ENCODE peak calls at places on chromosomes 6 and 20, in six cellular contexts. One of them, this sample, is unnamed.

GRCh38 chr6:10048370-10049297 is 366.2 kb downstream of the TFAP2A start:
- DNase-seq in NCI-H1930: no peak
- DNase-seq in NCI-H1436 treated with DMSO at 0.1 percent for 48 hours: no peak
- DNase-seq in astrocyte of the spinal cord: no peak
- DNase-seq in RWPE1: no peak
- DNase-seq in ACHN: no peak
- DNase-seq in this sample: no peak

GRCh38 chr6:121260651-121261102 is 73.6 kb downstream of the TBC1D32 start:
- DNase-seq in RWPE1: no peak
- DNase-seq in NCI-H1930: no peak
- DNase-seq in NCI-H1436 treated with DMSO at 0.1 percent for 48 hours: no peak
- DNase-seq in ACHN: no peak
- DNase-seq in astrocyte of the spinal cord: peak; percentile 56
- DNase-seq in this sample: no peak

GRCh38 chr6:18388942-18389341 is 1.8 kb downstream of the RNF144B start:
- DNase-seq in RWPE1: peak; percentile 32
- DNase-seq in NCI-H1436 treated with DMSO at 0.1 percent for 48 hours: no peak
- DNase-seq in astrocyte of the spinal cord: peak; percentile 83
- DNase-seq in NCI-H1930: no peak
- DNase-seq in ACHN: peak; percentile 78
- DNase-seq in this sample: no peak

GRCh38 chr6:82085701-82086100 is 161.8 kb downstream of the IBTK start:
- DNase-seq in NCI-H1930: no peak
- DNase-seq in astrocyte of the spinal cord: no peak
- DNase-seq in RWPE1: no peak
- DNase-seq in NCI-H1436 treated with DMSO at 0.1 percent for 48 hours: no peak
- DNase-seq in ACHN: no peak
- DNase-seq in this sample: peak; percentile 40

GRCh38 chr6:75368151-75368779 is 83.7 kb upstream of the TMEM30A start:
- DNase-seq in ACHN: peak; percentile 60
- DNase-seq in astrocyte of the spinal cord: no peak
- DNase-seq in NCI-H1436 treated with DMSO at 0.1 percent for 48 hours: no peak
- DNase-seq in NCI-H1930: peak; percentile 45
- DNase-seq in RWPE1: peak; percentile 7
- DNase-seq in this sample: peak; percentile 76

GRCh38 chr6:166281104-166281503 is 27.1 kb downstream of the PRR18 start:
- DNase-seq in RWPE1: no peak
- DNase-seq in NCI-H1436 treated with DMSO at 0.1 percent for 48 hours: no peak
- DNase-seq in astrocyte of the spinal cord: no peak
- DNase-seq in ACHN: no peak
- DNase-seq in NCI-H1930: no peak
- DNase-seq in this sample: no peak

GRCh38 chr20:52936368-52936986 is 35.7 kb upstream of the TSHZ2 start:
- DNase-seq in NCI-H1930: no peak
- DNase-seq in RWPE1: no peak
- DNase-seq in ACHN: no peak
- DNase-seq in NCI-H1436 treated with DMSO at 0.1 percent for 48 hours: no peak
- DNase-seq in astrocyte of the spinal cord: no peak
- DNase-seq in this sample: no peak

GRCh38 chr6:51118754-51119153 is 300.1 kb downstream of the TFAP2B start:
- DNase-seq in NCI-H1436 treated with DMSO at 0.1 percent for 48 hours: no peak
- DNase-seq in NCI-H1930: no peak
- DNase-seq in ACHN: no peak
- DNase-seq in astrocyte of the spinal cord: no peak
- DNase-seq in RWPE1: no peak
- DNase-seq in this sample: no peak

GRCh38 chr20:59810376-59811187 is 122.9 kb downstream of the SYCP2 start:
- DNase-seq in NCI-H1436 treated with DMSO at 0.1 percent for 48 hours: no peak
- DNase-seq in ACHN: no peak
- DNase-seq in astrocyte of the spinal cord: no peak
- DNase-seq in NCI-H1930: no peak
- DNase-seq in RWPE1: no peak
- DNase-seq in this sample: peak; percentile 28

GRCh38 chr20:49132995-49133451 is 55.1 kb downstream of the STAU1 start:
- DNase-seq in astrocyte of the spinal cord: peak; percentile 78
- DNase-seq in NCI-H1930: peak; percentile 22
- DNase-seq in NCI-H1436 treated with DMSO at 0.1 percent for 48 hours: no peak
- DNase-seq in RWPE1: peak; percentile 71
- DNase-seq in ACHN: peak; percentile 72
- DNase-seq in this sample: peak; percentile 34

GRCh38 chr6:127058027-127058426 is 60.4 kb upstream of the RSPO3 start:
- DNase-seq in RWPE1: peak; percentile 14
- DNase-seq in NCI-H1930: no peak
- DNase-seq in ACHN: peak; percentile 1
- DNase-seq in NCI-H1436 treated with DMSO at 0.1 percent for 48 hours: no peak
- DNase-seq in astrocyte of the spinal cord: peak; percentile 56
- DNase-seq in this sample: no peak

GRCh38 chr20:43940518-43941225 is 26.0 kb downstream of the TOX2 start:
- DNase-seq in RWPE1: no peak
- DNase-seq in NCI-H1436 treated with DMSO at 0.1 percent for 48 hours: peak; percentile 70
- DNase-seq in NCI-H1930: no peak
- DNase-seq in astrocyte of the spinal cord: no peak
- DNase-seq in ACHN: no peak
- DNase-seq in this sample: no peak

GRCh38 chr6:116948535-116949304 is 71.7 kb downstream of the RFX6 start:
- DNase-seq in NCI-H1436 treated with DMSO at 0.1 percent for 48 hours: no peak
- DNase-seq in astrocyte of the spinal cord: no peak
- DNase-seq in RWPE1: no peak
- DNase-seq in ACHN: no peak
- DNase-seq in NCI-H1930: no peak
- DNase-seq in this sample: no peak

GRCh38 chr6:31621320-31621939 is 915 bp downstream of the PRRC2A start:
- DNase-seq in astrocyte of the spinal cord: no peak
- DNase-seq in NCI-H1436 treated with DMSO at 0.1 percent for 48 hours: no peak
- DNase-seq in ACHN: no peak
- DNase-seq in RWPE1: no peak
- DNase-seq in NCI-H1930: no peak
- DNase-seq in this sample: no peak

GRCh38 chr6:142935553-142936517 is 9.1 kb downstream of the HIVEP2 start:
- DNase-seq in RWPE1: no peak
- DNase-seq in astrocyte of the spinal cord: no peak
- DNase-seq in ACHN: peak; percentile 22
- DNase-seq in NCI-H1436 treated with DMSO at 0.1 percent for 48 hours: no peak
- DNase-seq in NCI-H1930: no peak
- DNase-seq in this sample: no peak

GRCh38 chr6:116444092-116444491 is 17.1 kb upstream of the CALHM6 start:
- DNase-seq in astrocyte of the spinal cord: peak; percentile 42
- DNase-seq in RWPE1: peak; percentile 38
- DNase-seq in NCI-H1436 treated with DMSO at 0.1 percent for 48 hours: no peak
- DNase-seq in NCI-H1930: no peak
- DNase-seq in ACHN: peak; percentile 30
- DNase-seq in this sample: no peak

GRCh38 chr6:108736832-108737231 is 111.4 kb upstream of the ARMC2 start:
- DNase-seq in NCI-H1436 treated with DMSO at 0.1 percent for 48 hours: no peak
- DNase-seq in RWPE1: peak; percentile 94
- DNase-seq in ACHN: peak; percentile 68
- DNase-seq in NCI-H1930: no peak
- DNase-seq in astrocyte of the spinal cord: peak; percentile 77
- DNase-seq in this sample: peak; percentile 85

GRCh38 chr20:51377132-51377531 is 165.4 kb downstream of the NFATC2 start:
- DNase-seq in astrocyte of the spinal cord: no peak
- DNase-seq in RWPE1: no peak
- DNase-seq in NCI-H1930: no peak
- DNase-seq in NCI-H1436 treated with DMSO at 0.1 percent for 48 hours: no peak
- DNase-seq in ACHN: no peak
- DNase-seq in this sample: no peak

GRCh38 chr20:35523298-35523888 is 6.1 kb downstream of the C20orf173 start:
- DNase-seq in NCI-H1436 treated with DMSO at 0.1 percent for 48 hours: no peak
- DNase-seq in ACHN: peak; percentile 31
- DNase-seq in astrocyte of the spinal cord: no peak
- DNase-seq in RWPE1: peak; percentile 52
- DNase-seq in NCI-H1930: no peak
- DNase-seq in this sample: peak; percentile 69

GRCh38 chr6:47076422-47077344 is 34.6 kb upstream of the ADGRF1 start:
- DNase-seq in NCI-H1930: no peak
- DNase-seq in astrocyte of the spinal cord: peak; percentile 66
- DNase-seq in RWPE1: no peak
- DNase-seq in ACHN: no peak
- DNase-seq in NCI-H1436 treated with DMSO at 0.1 percent for 48 hours: no peak
- DNase-seq in this sample: no peak

GRCh38 chr6:35396991-35397390 is 54.6 kb downstream of the PPARD start:
- DNase-seq in ACHN: no peak
- DNase-seq in RWPE1: peak; percentile 81
- DNase-seq in astrocyte of the spinal cord: peak; percentile 36
- DNase-seq in NCI-H1436 treated with DMSO at 0.1 percent for 48 hours: no peak
- DNase-seq in NCI-H1930: no peak
- DNase-seq in this sample: no peak

GRCh38 chr20:49676581-49677291 is 36.9 kb downstream of the B4GALT5 start:
- DNase-seq in astrocyte of the spinal cord: peak; percentile 67
- DNase-seq in NCI-H1930: no peak
- DNase-seq in RWPE1: peak; percentile 94
- DNase-seq in NCI-H1436 treated with DMSO at 0.1 percent for 48 hours: no peak
- DNase-seq in ACHN: peak; percentile 70
- DNase-seq in this sample: no peak

GRCh38 chr20:47334022-47334551 is 22.4 kb downstream of the ZMYND8 start:
- DNase-seq in NCI-H1436 treated with DMSO at 0.1 percent for 48 hours: peak; percentile 26
- DNase-seq in astrocyte of the spinal cord: peak; percentile 96
- DNase-seq in RWPE1: peak; percentile 96
- DNase-seq in ACHN: peak; percentile 86
- DNase-seq in NCI-H1930: peak; percentile 18
- DNase-seq in this sample: no peak

GRCh38 chr6:102474041-102474807 is 1080.7 kb downstream of the GRIK2 start:
- DNase-seq in astrocyte of the spinal cord: no peak
- DNase-seq in ACHN: no peak
- DNase-seq in NCI-H1436 treated with DMSO at 0.1 percent for 48 hours: no peak
- DNase-seq in NCI-H1930: no peak
- DNase-seq in RWPE1: no peak
- DNase-seq in this sample: no peak

GRCh38 chr20:4375881-4376280 is 345.8 kb upstream of the PRND start:
- DNase-seq in NCI-H1436 treated with DMSO at 0.1 percent for 48 hours: no peak
- DNase-seq in RWPE1: peak; percentile 71
- DNase-seq in NCI-H1930: no peak
- DNase-seq in ACHN: no peak
- DNase-seq in astrocyte of the spinal cord: peak; percentile 76
- DNase-seq in this sample: no peak

GRCh38 chr6:112665815-112666214 is 318.7 kb downstream of the RFPL4B start:
- DNase-seq in ACHN: no peak
- DNase-seq in astrocyte of the spinal cord: peak; percentile 40
- DNase-seq in NCI-H1930: no peak
- DNase-seq in RWPE1: no peak
- DNase-seq in NCI-H1436 treated with DMSO at 0.1 percent for 48 hours: no peak
- DNase-seq in this sample: no peak

GRCh38 chr6:167058261-167058660 is 59.1 kb downstream of the CEP43 start:
- DNase-seq in NCI-H1436 treated with DMSO at 0.1 percent for 48 hours: no peak
- DNase-seq in RWPE1: no peak
- DNase-seq in astrocyte of the spinal cord: peak; percentile 14
- DNase-seq in NCI-H1930: no peak
- DNase-seq in ACHN: no peak
- DNase-seq in this sample: no peak

GRCh38 chr20:9884061-9884460 is 45.2 kb upstream of the PAK5 start:
- DNase-seq in ACHN: peak; percentile 7
- DNase-seq in RWPE1: no peak
- DNase-seq in NCI-H1436 treated with DMSO at 0.1 percent for 48 hours: no peak
- DNase-seq in NCI-H1930: no peak
- DNase-seq in astrocyte of the spinal cord: no peak
- DNase-seq in this sample: no peak

GRCh38 chr6:33914519-33915120 is 110.8 kb upstream of the MLN start:
- DNase-seq in astrocyte of the spinal cord: no peak
- DNase-seq in RWPE1: no peak
- DNase-seq in NCI-H1436 treated with DMSO at 0.1 percent for 48 hours: no peak
- DNase-seq in ACHN: no peak
- DNase-seq in NCI-H1930: no peak
- DNase-seq in this sample: no peak

GRCh38 chr6:108841377-108841855 is 6.8 kb upstream of the ARMC2 start:
- DNase-seq in NCI-H1930: no peak
- DNase-seq in astrocyte of the spinal cord: no peak
- DNase-seq in ACHN: no peak
- DNase-seq in NCI-H1436 treated with DMSO at 0.1 percent for 48 hours: no peak
- DNase-seq in RWPE1: no peak
- DNase-seq in this sample: no peak

GRCh38 chr6:106315765-106316375 is 9.7 kb downstream of the ATG5 start:
- DNase-seq in RWPE1: peak; percentile 8
- DNase-seq in NCI-H1436 treated with DMSO at 0.1 percent for 48 hours: no peak
- DNase-seq in astrocyte of the spinal cord: peak; percentile 23
- DNase-seq in ACHN: peak; percentile 63
- DNase-seq in NCI-H1930: no peak
- DNase-seq in this sample: no peak

GRCh38 chr6:20757761-20758160 is 223.5 kb downstream of the CDKAL1 start:
- DNase-seq in ACHN: peak; percentile 74
- DNase-seq in NCI-H1930: no peak
- DNase-seq in RWPE1: peak; percentile 3
- DNase-seq in astrocyte of the spinal cord: peak; percentile 73
- DNase-seq in NCI-H1436 treated with DMSO at 0.1 percent for 48 hours: no peak
- DNase-seq in this sample: no peak

GRCh38 chr6:131995924-131996323 is 44.8 kb upstream of the CCN2 start:
- DNase-seq in astrocyte of the spinal cord: peak; percentile 82
- DNase-seq in ACHN: peak; percentile 64
- DNase-seq in NCI-H1436 treated with DMSO at 0.1 percent for 48 hours: no peak
- DNase-seq in RWPE1: peak; percentile 84
- DNase-seq in NCI-H1930: no peak
- DNase-seq in this sample: no peak

GRCh38 chr20:15814903-15815302 is 758.3 kb downstream of the KIF16B start:
- DNase-seq in NCI-H1436 treated with DMSO at 0.1 percent for 48 hours: no peak
- DNase-seq in ACHN: no peak
- DNase-seq in RWPE1: no peak
- DNase-seq in NCI-H1930: no peak
- DNase-seq in astrocyte of the spinal cord: no peak
- DNase-seq in this sample: no peak

GRCh38 chr6:134577998-134578397 is 260.1 kb upstream of the SGK1 start:
- DNase-seq in RWPE1: no peak
- DNase-seq in astrocyte of the spinal cord: peak; percentile 28
- DNase-seq in NCI-H1436 treated with DMSO at 0.1 percent for 48 hours: no peak
- DNase-seq in ACHN: peak; percentile 19
- DNase-seq in NCI-H1930: peak; percentile 19
- DNase-seq in this sample: no peak

GRCh38 chr20:41287327-41287726 is 30.2 kb downstream of the ZHX3 start:
- DNase-seq in astrocyte of the spinal cord: peak; percentile 80
- DNase-seq in ACHN: no peak
- DNase-seq in NCI-H1930: no peak
- DNase-seq in NCI-H1436 treated with DMSO at 0.1 percent for 48 hours: no peak
- DNase-seq in RWPE1: peak; percentile 46
- DNase-seq in this sample: no peak

GRCh38 chr20:22402990-22403859 is 181.1 kb downstream of the FOXA2 start:
- DNase-seq in NCI-H1930: peak; percentile 51
- DNase-seq in NCI-H1436 treated with DMSO at 0.1 percent for 48 hours: no peak
- DNase-seq in astrocyte of the spinal cord: peak; percentile 9
- DNase-seq in RWPE1: no peak
- DNase-seq in ACHN: no peak
- DNase-seq in this sample: no peak

GRCh38 chr20:48807586-48808381 is 20.0 kb downstream of the PREX1 start:
- DNase-seq in ACHN: no peak
- DNase-seq in RWPE1: no peak
- DNase-seq in NCI-H1436 treated with DMSO at 0.1 percent for 48 hours: no peak
- DNase-seq in NCI-H1930: no peak
- DNase-seq in astrocyte of the spinal cord: no peak
- DNase-seq in this sample: no peak

GRCh38 chr6:170082067-170082466 is 208.8 kb downstream of the DLL1 start:
- DNase-seq in astrocyte of the spinal cord: no peak
- DNase-seq in NCI-H1930: no peak
- DNase-seq in RWPE1: no peak
- DNase-seq in ACHN: no peak
- DNase-seq in NCI-H1436 treated with DMSO at 0.1 percent for 48 hours: no peak
- DNase-seq in this sample: no peak

GRCh38 chr6:38208028-38208427 is 388.5 kb downstream of the ZFAND3 start:
- DNase-seq in astrocyte of the spinal cord: no peak
- DNase-seq in NCI-H1930: no peak
- DNase-seq in RWPE1: no peak
- DNase-seq in NCI-H1436 treated with DMSO at 0.1 percent for 48 hours: no peak
- DNase-seq in ACHN: no peak
- DNase-seq in this sample: no peak